ENCODE peak calls at places on chromosomes 7 and 10, in four cellular contexts. F, A, M and L are unnamed samples.

GRCh38 chr7:131110294-131111080 is 217.2 kb upstream of the MKLN1 start:
- DNase-seq in F (no peak), A (no peak), M (no peak), L (no peak)

GRCh38 chr10:58436071-58436470 is 50.9 kb downstream of the TFAM start:
- DNase-seq in F (no peak), A (peak), M (no peak), L (no peak)

GRCh38 chr7:11155883-11156282 is 182.2 kb downstream of the PHF14 start:
- DNase-seq in F (no peak), A (no peak), M (no peak), L (no peak)

GRCh38 chr7:54738737-54739136 is 20.3 kb downstream of the SEC61G start:
- DNase-seq in F (no peak), A (no peak), M (no peak), L (no peak)

GRCh38 chr7:134414109-134414508 is 44.8 kb downstream of the AKR1B1 start:
- DNase-seq in F (no peak), A (no peak), M (no peak), L (no peak)

GRCh38 chr10:93746844-93747284 is 10.9 kb upstream of the LGI1 start:
- DNase-seq in F (peak), A (peak), M (peak), L (no peak)

GRCh38 chr10:810351-810846 is 120.9 kb upstream of the DIP2C start:
- DNase-seq in F (no peak), A (no peak), M (no peak), L (peak)

GRCh38 chr10:19817251-19818046 is 1.2 kb downstream of the PLXDC2 start:
- DNase-seq in F (no peak), A (peak), M (peak), L (peak)

GRCh38 chr10:48400129-48400849 is 93.8 kb downstream of the MAPK8 start:
- DNase-seq in F (no peak), A (peak), M (no peak), L (no peak)

GRCh38 chr7:106179256-106179655 is 67.1 kb upstream of the SYPL1 start:
- DNase-seq in F (no peak), A (no peak), M (no peak), L (no peak)

GRCh38 chr7:121485457-121486243 is 89.5 kb upstream of the FAM3C start:
- DNase-seq in F (no peak), A (peak), M (no peak), L (no peak)

GRCh38 chr10:31896972-31897384 is 31.7 kb downstream of the ARHGAP12 start:
- DNase-seq in F (no peak), A (peak), M (no peak), L (no peak)

GRCh38 chr7:2583798-2584580 is 25.2 kb downstream of the IQCE start:
- DNase-seq in F (no peak), A (no peak), M (no peak), L (no peak)

GRCh38 chr7:157825325-157825724 is 488.5 kb downstream of the DNAJB6 start:
- DNase-seq in F (no peak), A (no peak), M (no peak), L (no peak)

GRCh38 chr7:55439627-55440026 is 74.5 kb downstream of the LANCL2 start:
- DNase-seq in F (no peak), A (peak), M (no peak), L (no peak)

GRCh38 chr7:139999516-139999915 is 63.2 kb downstream of the PARP12 start:
- DNase-seq in F (no peak), A (no peak), M (no peak), L (no peak)

GRCh38 chr7:27960415-27960814 is 220.2 kb downstream of the JAZF1 start:
- DNase-seq in F (no peak), A (no peak), M (no peak), L (no peak)

GRCh38 chr10:94320285-94320914 is 42.3 kb downstream of the NOC3L start:
- DNase-seq in F (peak), A (peak), M (peak), L (peak)

GRCh38 chr7:89998554-89998953 is 155.7 kb upstream of the STEAP1 start:
- DNase-seq in F (no peak), A (no peak), M (no peak), L (no peak)

GRCh38 chr7:127632276-127632910 is 14.5 kb upstream of the PAX4 start:
- DNase-seq in F (no peak), A (no peak), M (no peak), L (no peak)

GRCh38 chr7:127629268-127629854 is 11.4 kb upstream of the PAX4 start:
- DNase-seq in F (no peak), A (peak), M (peak), L (peak)

GRCh38 chr7:127628445-127628844 is 10.5 kb upstream of the PAX4 start:
- DNase-seq in F (no peak), A (no peak), M (peak), L (no peak)
- TF ChIP-seq CTCF in F (no peak), A (no peak), M (no peak), L (no peak)

GRCh38 chr7:47893238-47893637 is 55.0 kb downstream of the PKD1L1 start:
- DNase-seq in F (no peak), A (no peak), M (peak), L (no peak)
- TF ChIP-seq CTCF in F (no peak), A (peak), M (peak), L (peak)

GRCh38 chr10:116765549-116766162 is 23.3 kb upstream of the HSPA12A start:
- DNase-seq in F (no peak), A (peak), M (peak), L (no peak)
- TF ChIP-seq CTCF in F (no peak), A (no peak), M (peak), L (peak)

GRCh38 chr10:110446954-110447608 is 50.6 kb upstream of the DUSP5 start:
- DNase-seq in F (no peak), A (peak), M (no peak), L (no peak)
- TF ChIP-seq CTCF in F (no peak), A (no peak), M (no peak), L (no peak)

DNA sequence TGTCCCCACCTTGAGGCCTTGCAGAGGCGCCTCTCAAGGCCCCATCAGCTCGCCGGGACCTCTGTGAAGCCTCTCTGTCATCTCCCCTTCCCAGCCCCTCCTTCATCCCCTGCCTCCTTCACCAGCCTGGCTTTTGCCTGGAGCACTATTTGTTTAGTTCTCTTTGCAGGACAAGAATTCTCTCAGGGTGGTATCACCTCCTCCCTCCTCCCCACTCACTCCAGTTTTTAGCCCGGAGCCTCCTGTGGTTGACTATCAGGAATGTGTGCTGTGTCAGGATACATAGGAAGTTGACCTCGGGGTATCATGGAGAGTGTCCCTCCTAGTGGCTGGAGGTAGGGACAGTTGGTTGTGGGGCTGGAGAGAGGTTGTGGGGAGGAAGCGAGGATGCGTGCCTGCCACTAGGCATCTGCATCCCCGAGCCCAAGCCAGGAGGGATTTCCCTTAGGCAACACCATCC is 89.8 kb upstream of the ANLN start:
- DNase-seq in F (no peak), A (no peak), M (no peak), L (no peak)
- TF ChIP-seq CTCF in F (no peak), A (no peak), M (no peak), L (no peak)